ENCODE peak calls at places on chromosomes 3 and 15, in ten cellular contexts. One of them, this sample, is unnamed.

GRCh38 chr3:198092276-198092675 is 132.3 kb downstream of the LMLN start:
- DNase-seq in osteocyte: no peak
- DNase-seq in GM19239: no peak
- DNase-seq in fibroblast of mammary gland: no peak
- DNase-seq in memory B cell: no peak
- DNase-seq in tibial nerve: no peak
- DNase-seq in GM12891: no peak
- DNase-seq in iPS DF 6.9: no peak
- DNase-seq in upper lobe of left lung: no peak
- DNase-seq in occipital lobe: no peak
- DNase-seq in this sample: no peak

GRCh38 chr3:94101860-94102259 is 39.0 kb downstream of the NSUN3 start:
- DNase-seq in osteocyte: no peak
- DNase-seq in GM19239: no peak
- DNase-seq in fibroblast of mammary gland: peak
- DNase-seq in memory B cell: no peak
- DNase-seq in tibial nerve: no peak
- DNase-seq in GM12891: no peak
- DNase-seq in iPS DF 6.9: no peak
- DNase-seq in upper lobe of left lung: no peak
- DNase-seq in occipital lobe: no peak
- DNase-seq in this sample: no peak

GRCh38 chr3:24002129-24002528 is 57.0 kb downstream of the NR1D2 start:
- DNase-seq in osteocyte: no peak
- DNase-seq in GM19239: no peak
- DNase-seq in fibroblast of mammary gland: no peak
- DNase-seq in memory B cell: no peak
- DNase-seq in tibial nerve: no peak
- DNase-seq in GM12891: no peak
- DNase-seq in iPS DF 6.9: no peak
- DNase-seq in upper lobe of left lung: no peak
- DNase-seq in occipital lobe: no peak
- DNase-seq in this sample: no peak

GRCh38 chr15:45157056-45157455 is 27.3 kb downstream of the DUOX1 start:
- DNase-seq in osteocyte: no peak
- DNase-seq in GM19239: no peak
- DNase-seq in fibroblast of mammary gland: peak
- DNase-seq in memory B cell: no peak
- DNase-seq in tibial nerve: no peak
- DNase-seq in GM12891: no peak
- DNase-seq in iPS DF 6.9: no peak
- DNase-seq in upper lobe of left lung: no peak
- DNase-seq in occipital lobe: no peak
- DNase-seq in this sample: no peak

GRCh38 chr15:82108489-82109078 is 62.8 kb upstream of the MEX3B start:
- DNase-seq in osteocyte: no peak
- DNase-seq in GM19239: peak
- DNase-seq in fibroblast of mammary gland: peak
- DNase-seq in memory B cell: peak
- DNase-seq in tibial nerve: no peak
- DNase-seq in GM12891: peak
- DNase-seq in iPS DF 6.9: no peak
- DNase-seq in upper lobe of left lung: peak
- DNase-seq in occipital lobe: no peak
- DNase-seq in this sample: peak

GRCh38 chr3:122955916-122956684 is 71.5 kb downstream of the SEMA5B start:
- DNase-seq in osteocyte: no peak
- DNase-seq in GM19239: no peak
- DNase-seq in fibroblast of mammary gland: no peak
- DNase-seq in memory B cell: no peak
- DNase-seq in tibial nerve: no peak
- DNase-seq in GM12891: no peak
- DNase-seq in iPS DF 6.9: no peak
- DNase-seq in upper lobe of left lung: no peak
- DNase-seq in occipital lobe: no peak
- DNase-seq in this sample: no peak

GRCh38 chr15:92637621-92638020 is 18.0 kb downstream of the FAM174B start:
- DNase-seq in osteocyte: peak
- DNase-seq in GM19239: no peak
- DNase-seq in fibroblast of mammary gland: no peak
- DNase-seq in memory B cell: no peak
- DNase-seq in tibial nerve: no peak
- DNase-seq in GM12891: no peak
- DNase-seq in iPS DF 6.9: no peak
- DNase-seq in upper lobe of left lung: peak
- DNase-seq in occipital lobe: no peak
- DNase-seq in this sample: no peak

GRCh38 chr3:81888822-81889557 is 127.5 kb upstream of the GBE1 start:
- DNase-seq in osteocyte: no peak
- DNase-seq in GM19239: no peak
- DNase-seq in fibroblast of mammary gland: no peak
- DNase-seq in memory B cell: no peak
- DNase-seq in tibial nerve: no peak
- DNase-seq in GM12891: no peak
- DNase-seq in iPS DF 6.9: no peak
- DNase-seq in upper lobe of left lung: no peak
- DNase-seq in occipital lobe: no peak
- DNase-seq in this sample: no peak

GRCh38 chr3:129485681-129486056 is 42.8 kb upstream of the RHO start:
- DNase-seq in osteocyte: no peak
- DNase-seq in GM19239: no peak
- DNase-seq in fibroblast of mammary gland: peak
- DNase-seq in memory B cell: no peak
- DNase-seq in tibial nerve: peak
- DNase-seq in GM12891: no peak
- DNase-seq in iPS DF 6.9: no peak
- DNase-seq in upper lobe of left lung: no peak
- DNase-seq in occipital lobe: peak
- DNase-seq in this sample: peak

GRCh38 chr15:100722551-100723322 is 120.3 kb downstream of the ASB7 start:
- DNase-seq in osteocyte: no peak
- DNase-seq in GM19239: no peak
- DNase-seq in fibroblast of mammary gland: no peak
- DNase-seq in memory B cell: no peak
- DNase-seq in tibial nerve: no peak
- DNase-seq in GM12891: no peak
- DNase-seq in iPS DF 6.9: no peak
- DNase-seq in upper lobe of left lung: no peak
- DNase-seq in occipital lobe: no peak
- DNase-seq in this sample: no peak

GRCh38 chr15:27091270-27091940 is 120.4 kb downstream of the GABRG3 start:
- DNase-seq in osteocyte: no peak
- DNase-seq in GM19239: no peak
- DNase-seq in fibroblast of mammary gland: peak
- DNase-seq in memory B cell: no peak
- DNase-seq in tibial nerve: no peak
- DNase-seq in GM12891: no peak
- DNase-seq in iPS DF 6.9: no peak
- DNase-seq in upper lobe of left lung: no peak
- DNase-seq in occipital lobe: no peak
- DNase-seq in this sample: no peak

GRCh38 chr15:56390739-56391267 is 25.6 kb downstream of the TEX9 start:
- DNase-seq in osteocyte: no peak
- DNase-seq in GM19239: no peak
- DNase-seq in fibroblast of mammary gland: peak
- DNase-seq in memory B cell: no peak
- DNase-seq in tibial nerve: no peak
- DNase-seq in GM12891: no peak
- DNase-seq in iPS DF 6.9: no peak
- DNase-seq in upper lobe of left lung: no peak
- DNase-seq in occipital lobe: no peak
- DNase-seq in this sample: no peak

GRCh38 chr3:119350114-119350513 is 55.9 kb downstream of the ARHGAP31 start:
- DNase-seq in osteocyte: no peak
- DNase-seq in GM19239: no peak
- DNase-seq in fibroblast of mammary gland: no peak
- DNase-seq in memory B cell: no peak
- DNase-seq in tibial nerve: no peak
- DNase-seq in GM12891: no peak
- DNase-seq in iPS DF 6.9: peak
- DNase-seq in upper lobe of left lung: no peak
- DNase-seq in occipital lobe: no peak
- DNase-seq in this sample: no peak

GRCh38 chr3:73716418-73716817 is 91.7 kb upstream of the PDZRN3 start:
- DNase-seq in osteocyte: no peak
- DNase-seq in GM19239: no peak
- DNase-seq in fibroblast of mammary gland: peak
- DNase-seq in memory B cell: no peak
- DNase-seq in tibial nerve: no peak
- DNase-seq in GM12891: no peak
- DNase-seq in iPS DF 6.9: no peak
- DNase-seq in upper lobe of left lung: no peak
- DNase-seq in occipital lobe: no peak
- DNase-seq in this sample: no peak

GRCh38 chr3:49930922-49931321 is 1.3 kb upstream of the MON1A start:
- DNase-seq in osteocyte: no peak
- DNase-seq in GM19239: no peak
- DNase-seq in fibroblast of mammary gland: no peak
- DNase-seq in memory B cell: no peak
- DNase-seq in tibial nerve: no peak
- DNase-seq in GM12891: no peak
- DNase-seq in iPS DF 6.9: peak
- DNase-seq in upper lobe of left lung: no peak
- DNase-seq in occipital lobe: no peak
- DNase-seq in this sample: no peak

GRCh38 chr15:26017665-26018064 is 154.5 kb upstream of the ATP10A start:
- DNase-seq in osteocyte: no peak
- DNase-seq in GM19239: no peak
- DNase-seq in fibroblast of mammary gland: no peak
- DNase-seq in memory B cell: no peak
- DNase-seq in tibial nerve: no peak
- DNase-seq in GM12891: no peak
- DNase-seq in iPS DF 6.9: no peak
- DNase-seq in upper lobe of left lung: no peak
- DNase-seq in occipital lobe: no peak
- DNase-seq in this sample: no peak

GRCh38 chr15:33985287-33985686 is 17.0 kb downstream of the CHRM5 start:
- DNase-seq in osteocyte: no peak
- DNase-seq in GM19239: no peak
- DNase-seq in fibroblast of mammary gland: peak
- DNase-seq in memory B cell: no peak
- DNase-seq in tibial nerve: no peak
- DNase-seq in GM12891: no peak
- DNase-seq in iPS DF 6.9: no peak
- DNase-seq in upper lobe of left lung: no peak
- DNase-seq in occipital lobe: no peak
- DNase-seq in this sample: no peak

GRCh38 chr15:79329186-79329611 is 18.3 kb downstream of the TMED3 start:
- DNase-seq in osteocyte: no peak
- DNase-seq in GM19239: no peak
- DNase-seq in fibroblast of mammary gland: peak
- DNase-seq in memory B cell: no peak
- DNase-seq in tibial nerve: no peak
- DNase-seq in GM12891: no peak
- DNase-seq in iPS DF 6.9: no peak
- DNase-seq in upper lobe of left lung: no peak
- DNase-seq in occipital lobe: no peak
- DNase-seq in this sample: no peak

GRCh38 chr3:12442654-12443501 is 41.4 kb upstream of the TSEN2 start:
- DNase-seq in osteocyte: no peak
- DNase-seq in GM19239: no peak
- DNase-seq in fibroblast of mammary gland: no peak
- DNase-seq in memory B cell: no peak
- DNase-seq in tibial nerve: no peak
- DNase-seq in GM12891: no peak
- DNase-seq in iPS DF 6.9: no peak
- DNase-seq in upper lobe of left lung: no peak
- DNase-seq in occipital lobe: no peak
- DNase-seq in this sample: peak

GRCh38 chr3:144036498-144036897 is 64.9 kb downstream of the DIPK2A start:
- DNase-seq in osteocyte: no peak
- DNase-seq in GM19239: no peak
- DNase-seq in fibroblast of mammary gland: no peak
- DNase-seq in memory B cell: no peak
- DNase-seq in tibial nerve: no peak
- DNase-seq in GM12891: no peak
- DNase-seq in iPS DF 6.9: no peak
- DNase-seq in upper lobe of left lung: no peak
- DNase-seq in occipital lobe: no peak
- DNase-seq in this sample: no peak

GRCh38 chr3:180534828-180535227 is 67.1 kb upstream of the TTC14 start:
- DNase-seq in osteocyte: no peak
- DNase-seq in GM19239: no peak
- DNase-seq in fibroblast of mammary gland: no peak
- DNase-seq in memory B cell: no peak
- DNase-seq in tibial nerve: no peak
- DNase-seq in GM12891: no peak
- DNase-seq in iPS DF 6.9: no peak
- DNase-seq in upper lobe of left lung: no peak
- DNase-seq in occipital lobe: no peak
- DNase-seq in this sample: no peak

GRCh38 chr3:34832865-34833508 is 806.3 kb upstream of the ARPP21 start:
- DNase-seq in osteocyte: no peak
- DNase-seq in GM19239: no peak
- DNase-seq in fibroblast of mammary gland: no peak
- DNase-seq in memory B cell: no peak
- DNase-seq in tibial nerve: no peak
- DNase-seq in GM12891: no peak
- DNase-seq in iPS DF 6.9: no peak
- DNase-seq in upper lobe of left lung: no peak
- DNase-seq in occipital lobe: no peak
- DNase-seq in this sample: no peak

GRCh38 chr3:137294139-137294538 is 336.4 kb downstream of the IL20RB start:
- DNase-seq in osteocyte: no peak
- DNase-seq in GM19239: no peak
- DNase-seq in fibroblast of mammary gland: no peak
- DNase-seq in memory B cell: no peak
- DNase-seq in tibial nerve: no peak
- DNase-seq in GM12891: no peak
- DNase-seq in iPS DF 6.9: no peak
- DNase-seq in upper lobe of left lung: no peak
- DNase-seq in occipital lobe: no peak
- DNase-seq in this sample: no peak

GRCh38 chr3:159854500-159855124 is 134.0 kb upstream of the IL12A start:
- DNase-seq in osteocyte: no peak
- DNase-seq in GM19239: no peak
- DNase-seq in fibroblast of mammary gland: peak
- DNase-seq in memory B cell: no peak
- DNase-seq in tibial nerve: no peak
- DNase-seq in GM12891: no peak
- DNase-seq in iPS DF 6.9: no peak
- DNase-seq in upper lobe of left lung: no peak
- DNase-seq in occipital lobe: no peak
- DNase-seq in this sample: no peak

GRCh38 chr3:107525101-107525953 is 2.6 kb downstream of the BBX start:
- DNase-seq in osteocyte: no peak
- DNase-seq in GM19239: no peak
- DNase-seq in fibroblast of mammary gland: peak
- DNase-seq in memory B cell: peak
- DNase-seq in tibial nerve: no peak
- DNase-seq in GM12891: peak
- DNase-seq in iPS DF 6.9: no peak
- DNase-seq in upper lobe of left lung: peak
- DNase-seq in occipital lobe: no peak
- DNase-seq in this sample: peak

GRCh38 chr15:52660192-52660591 is 19.0 kb downstream of the ATOSA start:
- DNase-seq in osteocyte: no peak
- DNase-seq in GM19239: no peak
- DNase-seq in fibroblast of mammary gland: no peak
- DNase-seq in memory B cell: no peak
- DNase-seq in tibial nerve: no peak
- DNase-seq in GM12891: no peak
- DNase-seq in iPS DF 6.9: no peak
- DNase-seq in upper lobe of left lung: no peak
- DNase-seq in occipital lobe: no peak
- DNase-seq in this sample: no peak

GRCh38 chr3:59970384-59970783 is 920.6 kb upstream of the CFAP20DC start:
- DNase-seq in osteocyte: no peak
- DNase-seq in GM19239: no peak
- DNase-seq in fibroblast of mammary gland: no peak
- DNase-seq in memory B cell: no peak
- DNase-seq in tibial nerve: no peak
- DNase-seq in GM12891: no peak
- DNase-seq in iPS DF 6.9: no peak
- DNase-seq in upper lobe of left lung: no peak
- DNase-seq in occipital lobe: no peak
- DNase-seq in this sample: no peak

GRCh38 chr15:48333553-48333952 is 2.3 kb downstream of the DUT start:
- DNase-seq in osteocyte: no peak
- DNase-seq in GM19239: no peak
- DNase-seq in fibroblast of mammary gland: no peak
- DNase-seq in memory B cell: no peak
- DNase-seq in tibial nerve: no peak
- DNase-seq in GM12891: no peak
- DNase-seq in iPS DF 6.9: no peak
- DNase-seq in upper lobe of left lung: no peak
- DNase-seq in occipital lobe: no peak
- DNase-seq in this sample: no peak